ENCODE peak calls at places on chromosomes 16 and 17, in nine cellular contexts. One of them, this sample, is unnamed. For H3K27me3, the result is how much of the 10 kb centered on the place peaks cover.

GRCh38 chr16:54875443-54875842 is 55.2 kb upstream of the IRX5 start:
- DNase-seq in transverse colon: no peak
- DNase-seq in endothelial cell of umbilical vein: no peak
- DNase-seq in stomach: no peak
- DNase-seq in AG04450: no peak
- DNase-seq in heart right ventricle: no peak
- DNase-seq in psoas muscle: no peak
- DNase-seq in neuronal stem cell: no peak
- DNase-seq in brain microvascular endothelial cell: no peak
- DNase-seq in this sample: no peak

GRCh38 chr16:12059216-12059769 is 82.8 kb downstream of the SNX29 start:
- DNase-seq in stomach: no peak
- DNase-seq in AG04450: no peak
- DNase-seq in psoas muscle: no peak
- DNase-seq in neuronal stem cell: no peak
- DNase-seq in brain microvascular endothelial cell: no peak
- DNase-seq in transverse colon: no peak
- DNase-seq in endothelial cell of umbilical vein: no peak
- DNase-seq in heart right ventricle: peak
- DNase-seq in this sample: no peak

GRCh38 chr16:46932802-46933201 is 40.7 kb downstream of the DNAJA2 start:
- DNase-seq in transverse colon: no peak
- DNase-seq in brain microvascular endothelial cell: no peak
- DNase-seq in AG04450: no peak
- DNase-seq in neuronal stem cell: no peak
- DNase-seq in endothelial cell of umbilical vein: no peak
- DNase-seq in psoas muscle: no peak
- DNase-seq in stomach: peak
- DNase-seq in heart right ventricle: no peak
- DNase-seq in this sample: peak

GRCh38 chr16:60681014-60681413 is 1355.2 kb downstream of the CDH8 start:
- DNase-seq in heart right ventricle: no peak
- DNase-seq in transverse colon: no peak
- DNase-seq in AG04450: no peak
- DNase-seq in brain microvascular endothelial cell: no peak
- DNase-seq in endothelial cell of umbilical vein: no peak
- DNase-seq in neuronal stem cell: peak
- DNase-seq in psoas muscle: no peak
- DNase-seq in stomach: no peak
- DNase-seq in this sample: no peak

GRCh38 chr16:2277466-2278271 is 9.7 kb upstream of the RNPS1 start:
- DNase-seq in psoas muscle: no peak
- DNase-seq in endothelial cell of umbilical vein: no peak
- DNase-seq in stomach: no peak
- DNase-seq in transverse colon: no peak
- DNase-seq in heart right ventricle: no peak
- DNase-seq in brain microvascular endothelial cell: no peak
- DNase-seq in neuronal stem cell: no peak
- DNase-seq in AG04450: no peak
- DNase-seq in this sample: no peak

GRCh38 chr16:5003828-5004227 is 29.9 kb downstream of the NAGPA start:
- DNase-seq in transverse colon: no peak
- DNase-seq in heart right ventricle: no peak
- DNase-seq in endothelial cell of umbilical vein: no peak
- DNase-seq in AG04450: no peak
- DNase-seq in psoas muscle: no peak
- DNase-seq in stomach: no peak
- DNase-seq in brain microvascular endothelial cell: no peak
- DNase-seq in neuronal stem cell: no peak
- DNase-seq in this sample: no peak

GRCh38 chr16:75458029-75458428 is 6.5 kb downstream of the TMEM170A start:
- DNase-seq in transverse colon: no peak
- DNase-seq in stomach: no peak
- DNase-seq in AG04450: no peak
- DNase-seq in neuronal stem cell: no peak
- DNase-seq in heart right ventricle: no peak
- DNase-seq in psoas muscle: no peak
- DNase-seq in endothelial cell of umbilical vein: no peak
- DNase-seq in brain microvascular endothelial cell: no peak
- DNase-seq in this sample: no peak

GRCh38 chr17:78132086-78132676 is 1.6 kb downstream of the TMC8 start:
- DNase-seq in endothelial cell of umbilical vein: no peak
- DNase-seq in brain microvascular endothelial cell: no peak
- DNase-seq in transverse colon: peak
- DNase-seq in neuronal stem cell: no peak
- DNase-seq in AG04450: no peak
- DNase-seq in psoas muscle: no peak
- DNase-seq in heart right ventricle: peak
- DNase-seq in stomach: peak
- DNase-seq in this sample: no peak

GRCh38 chr17:73369126-73369525 is 57.3 kb upstream of the CDC42EP4 start:
- DNase-seq in heart right ventricle: peak
- DNase-seq in neuronal stem cell: no peak
- DNase-seq in psoas muscle: no peak
- DNase-seq in stomach: peak
- DNase-seq in endothelial cell of umbilical vein: no peak
- DNase-seq in AG04450: no peak
- DNase-seq in brain microvascular endothelial cell: no peak
- DNase-seq in transverse colon: no peak
- DNase-seq in this sample: no peak

GRCh38 chr16:81366316-81366932 is 51.7 kb downstream of the GAN start:
- DNase-seq in AG04450: peak
- DNase-seq in brain microvascular endothelial cell: peak
- DNase-seq in transverse colon: no peak
- DNase-seq in stomach: no peak
- DNase-seq in psoas muscle: no peak
- DNase-seq in endothelial cell of umbilical vein: peak
- DNase-seq in neuronal stem cell: peak
- DNase-seq in heart right ventricle: no peak
- DNase-seq in this sample: no peak

GRCh38 chr17:7015587-7016020 is 3.2 kb downstream of the RNASEK start:
- DNase-seq in heart right ventricle: no peak
- DNase-seq in AG04450: no peak
- DNase-seq in brain microvascular endothelial cell: no peak
- DNase-seq in psoas muscle: no peak
- DNase-seq in stomach: no peak
- DNase-seq in neuronal stem cell: no peak
- DNase-seq in endothelial cell of umbilical vein: no peak
- DNase-seq in transverse colon: no peak
- DNase-seq in this sample: no peak

GRCh38 chr17:19341211-19341631 is 21.3 kb downstream of the B9D1 start:
- DNase-seq in brain microvascular endothelial cell: no peak
- DNase-seq in psoas muscle: no peak
- DNase-seq in AG04450: no peak
- DNase-seq in neuronal stem cell: no peak
- DNase-seq in transverse colon: no peak
- DNase-seq in heart right ventricle: no peak
- DNase-seq in stomach: no peak
- DNase-seq in endothelial cell of umbilical vein: no peak
- DNase-seq in this sample: no peak

GRCh38 chr17:69142473-69142802 is 743 bp upstream of the ABCA6 start:
- DNase-seq in heart right ventricle: no peak
- DNase-seq in endothelial cell of umbilical vein: peak
- DNase-seq in brain microvascular endothelial cell: peak
- DNase-seq in transverse colon: no peak
- DNase-seq in neuronal stem cell: no peak
- DNase-seq in stomach: no peak
- DNase-seq in psoas muscle: no peak
- DNase-seq in AG04450: peak
- DNase-seq in this sample: no peak

GRCh38 chr17:3857261-3858105 is 11.4 kb upstream of the NCBP3 start:
- DNase-seq in endothelial cell of umbilical vein: no peak
- DNase-seq in transverse colon: no peak
- DNase-seq in brain microvascular endothelial cell: no peak
- DNase-seq in neuronal stem cell: no peak
- DNase-seq in stomach: no peak
- DNase-seq in AG04450: no peak
- DNase-seq in heart right ventricle: no peak
- DNase-seq in psoas muscle: no peak
- DNase-seq in this sample: no peak

GRCh38 chr17:72122668-72123495 is 2.1 kb downstream of the SOX9 start:
- DNase-seq in heart right ventricle: peak
- DNase-seq in AG04450: no peak
- DNase-seq in endothelial cell of umbilical vein: no peak
- DNase-seq in psoas muscle: peak
- DNase-seq in stomach: peak
- DNase-seq in transverse colon: peak
- DNase-seq in brain microvascular endothelial cell: no peak
- DNase-seq in neuronal stem cell: no peak
- DNase-seq in this sample: no peak
- H3K27me3 ChIP-seq in heart right ventricle: under half
- H3K27me3 ChIP-seq in AG04450: under half
- H3K27me3 ChIP-seq in endothelial cell of umbilical vein: under half
- H3K27me3 ChIP-seq in psoas muscle: under half
- H3K27me3 ChIP-seq in stomach: under half
- H3K27me3 ChIP-seq in transverse colon: half or more
- H3K27me3 ChIP-seq in brain microvascular endothelial cell: under half
- H3K27me3 ChIP-seq in neuronal stem cell: under half
- H3K27me3 ChIP-seq in this sample: under half

GRCh38 chr17:14303343-14304221 is 2.7 kb downstream of the HS3ST3B1 start:
- DNase-seq in neuronal stem cell: no peak
- DNase-seq in brain microvascular endothelial cell: no peak
- DNase-seq in endothelial cell of umbilical vein: no peak
- DNase-seq in heart right ventricle: no peak
- DNase-seq in transverse colon: no peak
- DNase-seq in stomach: no peak
- DNase-seq in AG04450: no peak
- DNase-seq in psoas muscle: no peak
- DNase-seq in this sample: no peak
- H3K27me3 ChIP-seq in neuronal stem cell: under half
- H3K27me3 ChIP-seq in brain microvascular endothelial cell: under half
- H3K27me3 ChIP-seq in endothelial cell of umbilical vein: under half
- H3K27me3 ChIP-seq in heart right ventricle: half or more
- H3K27me3 ChIP-seq in transverse colon: half or more
- H3K27me3 ChIP-seq in stomach: under half
- H3K27me3 ChIP-seq in AG04450: under half
- H3K27me3 ChIP-seq in psoas muscle: half or more
- H3K27me3 ChIP-seq in this sample: under half

GRCh38 chr16:66458853-66459252 is 31.8 kb downstream of the BEAN1 start:
- DNase-seq in brain microvascular endothelial cell: no peak
- DNase-seq in AG04450: no peak
- DNase-seq in neuronal stem cell: no peak
- DNase-seq in psoas muscle: no peak
- DNase-seq in transverse colon: no peak
- DNase-seq in heart right ventricle: no peak
- DNase-seq in stomach: no peak
- DNase-seq in endothelial cell of umbilical vein: no peak
- DNase-seq in this sample: no peak
- H3K27me3 ChIP-seq in brain microvascular endothelial cell: under half
- H3K27me3 ChIP-seq in AG04450: under half
- H3K27me3 ChIP-seq in neuronal stem cell: under half
- H3K27me3 ChIP-seq in psoas muscle: under half
- H3K27me3 ChIP-seq in transverse colon: under half
- H3K27me3 ChIP-seq in heart right ventricle: under half
- H3K27me3 ChIP-seq in stomach: under half
- H3K27me3 ChIP-seq in endothelial cell of umbilical vein: under half
- H3K27me3 ChIP-seq in this sample: under half

GRCh38 chr17:48724241-48725004 is 1.4 kb downstream of the PRAC2 start:
- DNase-seq in AG04450: peak
- DNase-seq in heart right ventricle: peak
- DNase-seq in endothelial cell of umbilical vein: peak
- DNase-seq in transverse colon: peak
- DNase-seq in psoas muscle: peak
- DNase-seq in stomach: peak
- DNase-seq in brain microvascular endothelial cell: peak
- DNase-seq in neuronal stem cell: peak
- DNase-seq in this sample: no peak
- H3K27me3 ChIP-seq in AG04450: half or more
- H3K27me3 ChIP-seq in heart right ventricle: half or more
- H3K27me3 ChIP-seq in endothelial cell of umbilical vein: half or more
- H3K27me3 ChIP-seq in transverse colon: half or more
- H3K27me3 ChIP-seq in psoas muscle: half or more
- H3K27me3 ChIP-seq in stomach: under half
- H3K27me3 ChIP-seq in brain microvascular endothelial cell: half or more
- H3K27me3 ChIP-seq in neuronal stem cell: half or more
- H3K27me3 ChIP-seq in this sample: half or more

DNA sequence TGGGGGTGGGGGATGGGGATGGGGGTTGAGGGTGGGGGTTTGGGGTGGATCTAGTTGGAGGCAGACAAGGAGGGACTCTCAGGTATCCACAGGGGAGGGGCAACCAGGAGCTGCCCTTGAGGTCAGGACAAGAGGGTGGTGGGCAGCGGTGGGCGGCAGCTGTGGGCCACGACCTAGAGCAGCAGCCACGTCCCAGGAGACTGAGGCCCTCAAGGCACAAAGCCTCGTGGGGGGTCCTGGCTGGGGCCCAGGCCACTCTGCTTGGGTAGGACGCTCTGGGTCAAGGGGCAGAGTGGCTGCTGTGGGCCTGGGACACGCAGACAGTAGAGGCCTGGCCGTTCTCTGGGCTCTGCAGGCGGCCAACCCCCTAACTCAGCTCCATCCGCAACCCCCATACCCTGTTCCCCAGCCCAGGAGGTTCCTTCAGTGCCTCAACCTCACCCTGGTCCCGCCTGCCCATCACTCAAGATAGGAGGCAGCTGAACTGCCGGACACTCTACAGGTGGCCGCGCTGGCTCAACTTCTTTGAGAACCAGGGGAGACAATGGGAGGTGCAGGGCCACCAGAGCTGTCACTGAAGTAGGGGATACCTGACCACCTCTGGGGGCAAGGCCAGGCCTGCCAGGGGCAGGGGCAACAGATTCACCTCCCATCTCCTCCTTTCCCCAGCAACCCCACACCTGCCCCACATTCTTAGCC is 75.6 kb downstream of the ENGASE start:
- DNase-seq in AG04450: no peak
- DNase-seq in transverse colon: no peak
- DNase-seq in neuronal stem cell: no peak
- DNase-seq in heart right ventricle: no peak
- DNase-seq in endothelial cell of umbilical vein: no peak
- DNase-seq in brain microvascular endothelial cell: no peak
- DNase-seq in psoas muscle: no peak
- DNase-seq in stomach: no peak
- DNase-seq in this sample: no peak
- H3K27me3 ChIP-seq in AG04450: under half
- H3K27me3 ChIP-seq in transverse colon: under half
- H3K27me3 ChIP-seq in neuronal stem cell: under half
- H3K27me3 ChIP-seq in heart right ventricle: half or more
- H3K27me3 ChIP-seq in endothelial cell of umbilical vein: under half
- H3K27me3 ChIP-seq in brain microvascular endothelial cell: under half
- H3K27me3 ChIP-seq in psoas muscle: half or more
- H3K27me3 ChIP-seq in stomach: under half
- H3K27me3 ChIP-seq in this sample: under half

This sample was measured in iPS DF 6.9.